ENCODE peak calls at places on chromosomes 2 and 18, in five cellular contexts. P is HCT116, D is SK-N-SH, G is HepG2, F is K562. I is an unnamed sample. For H3K36me3, the result is how much of the 10 kb centered on the place peaks cover.

GRCh38 chr2:159946326-159946992 is 116.0 kb downstream of the PLA2R1 start:
- DNase-seq in P (no peak), D (no peak), G (no peak), F (no peak), I (peak)

GRCh38 chr2:143426296-143426695 is 297.1 kb downstream of the ARHGAP15 start:
- DNase-seq in P (no peak), D (no peak), G (no peak), F (no peak), I (no peak)

GRCh38 chr18:37516361-37516853 is 49.2 kb downstream of the CELF4 start:
- DNase-seq in P (no peak), D (peak), G (no peak), F (no peak), I (no peak)

GRCh38 chr18:24942144-24942543 is 409.8 kb downstream of the ZNF521 start:
- DNase-seq in P (no peak), D (no peak), G (no peak), F (no peak), I (no peak)

GRCh38 chr18:63119647-63120046 is 199.9 kb downstream of the BCL2 start:
- DNase-seq in P (peak), D (peak), G (peak), F (no peak), I (peak)

GRCh38 chr18:44682871-44683221 is 2.2 kb downstream of the SETBP1 start:
- DNase-seq in P (no peak), D (no peak), G (no peak), F (no peak), I (no peak)

GRCh38 chr2:166614027-166614426 is 120.0 kb upstream of the SCN7A start:
- DNase-seq in P (no peak), D (no peak), G (no peak), F (no peak), I (no peak)

GRCh38 chr2:43905871-43906270 is 67.1 kb downstream of the ABCG8 start:
- DNase-seq in P (no peak), D (no peak), G (no peak), F (no peak), I (no peak)

GRCh38 chr2:234705108-234705507 is 208.2 kb upstream of the ARL4C start:
- DNase-seq in P (peak), D (no peak), G (no peak), F (no peak), I (no peak)

GRCh38 chr18:76354348-76354747 is 140.7 kb downstream of the ZNF516 start:
- DNase-seq in P (no peak), D (no peak), G (no peak), F (no peak), I (peak)

GRCh38 chr2:174350018-174350417 is 15.3 kb downstream of the SP9 start:
- DNase-seq in P (no peak), D (no peak), G (no peak), F (no peak), I (no peak)

GRCh38 chr2:72908741-72909140 is 8.6 kb upstream of the EMX1 start:
- DNase-seq in P (no peak), D (no peak), G (no peak), F (no peak), I (no peak)

GRCh38 chr2:88159481-88159880 is 10.7 kb upstream of the THNSL2 start:
- DNase-seq in P (no peak), D (no peak), G (no peak), F (no peak), I (no peak)

GRCh38 chr2:237319086-237319820 is 94.7 kb downstream of the COL6A3 start:
- DNase-seq in P (no peak), D (no peak), G (no peak), F (no peak), I (no peak)

GRCh38 chr2:19786408-19787058 is 115.2 kb downstream of the TTC32 start:
- DNase-seq in P (no peak), D (no peak), G (peak), F (peak), I (no peak)

GRCh38 chr2:19819097-19820065 is 82.4 kb downstream of the TTC32 start:
- DNase-seq in P (peak), D (no peak), G (no peak), F (no peak), I (no peak)

GRCh38 chr18:27413495-27414401 is 228.6 kb upstream of the CHST9 start:
- DNase-seq in P (no peak), D (no peak), G (no peak), F (no peak), I (no peak)

GRCh38 chr2:236557894-236558532 is 11.6 kb upstream of the ACKR3 start:
- DNase-seq in P (no peak), D (no peak), G (no peak), F (no peak), I (no peak)

GRCh38 chr18:24534271-24534670 is 73.8 kb downstream of the HRH4 start:
- DNase-seq in P (no peak), D (no peak), G (no peak), F (no peak), I (no peak)

GRCh38 chr18:79620586-79621165 is 58.9 kb upstream of the CTDP1 start:
- DNase-seq in P (no peak), D (no peak), G (no peak), F (no peak), I (no peak)

GRCh38 chr2:121809607-121810006 is 54.2 kb downstream of the TSN start:
- DNase-seq in P (no peak), D (no peak), G (peak), F (no peak), I (no peak)

GRCh38 chr2:88451647-88452150 is 794 bp downstream of the FOXI3 start:
- DNase-seq in P (no peak), D (no peak), G (no peak), F (no peak), I (no peak)

GRCh38 chr2:160062283-160063005 is at the start of gene PLA2R1:
- DNase-seq in P (no peak), D (no peak), G (no peak), F (no peak), I (peak)

GRCh38 chr2:168751104-168751768 is 51.2 kb upstream of the NOSTRIN start:
- DNase-seq in P (no peak), D (no peak), G (no peak), F (no peak), I (peak)

GRCh38 chr2:102057502-102058292 is 65.9 kb downstream of the IL1R2 start:
- DNase-seq in P (no peak), D (no peak), G (peak), F (no peak), I (no peak)

GRCh38 chr18:46296656-46297055 is 192.5 kb downstream of the HAUS1 start:
- DNase-seq in P (no peak), D (no peak), G (no peak), F (no peak), I (no peak)
- TF ChIP-seq POLR2AphosphoS5 in P (no peak), D (no peak), G (no peak), F (no peak), I (no peak)

GRCh38 chr2:673615-674318 is 3.4 kb downstream of the TMEM18 start:
- DNase-seq in P (no peak), D (no peak), G (no peak), F (no peak), I (peak)
- TF ChIP-seq MAX in P (no peak), D (peak), G (no peak), F (no peak), I (no peak)

DNA sequence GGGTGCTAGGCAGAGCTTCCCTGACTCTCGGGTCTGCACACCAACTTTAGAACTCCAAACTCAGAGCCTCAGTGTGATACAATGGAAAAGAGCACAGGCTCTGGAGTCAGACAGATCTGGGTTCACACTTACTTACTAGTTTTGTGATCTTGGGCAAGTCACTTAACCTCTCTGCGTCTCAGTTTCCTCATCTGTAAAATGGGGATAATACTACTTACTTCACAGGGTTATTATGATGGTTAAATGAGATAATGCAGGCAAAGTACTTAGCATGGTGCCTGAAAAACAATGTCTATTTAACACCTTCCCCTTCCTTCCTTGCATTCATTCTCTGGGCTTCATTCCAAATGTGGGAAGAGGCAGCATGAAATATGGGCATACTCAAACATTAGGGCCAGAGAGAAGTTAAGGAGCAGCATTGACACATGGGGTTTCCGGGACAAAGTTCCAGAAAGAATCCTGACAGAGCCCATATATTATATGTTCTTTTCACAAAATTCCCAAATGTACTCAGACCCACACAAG is 13.3 kb downstream of the DNAJC27 start:
- DNase-seq in P (no peak), D (no peak), G (no peak), F (no peak), I (peak)
- H3K36me3 ChIP-seq in P (under half), D (half or more), G (half or more), F (half or more), I (under half)

GRCh38 chr2:47014564-47015051 is 99.0 kb upstream of the MCFD2 start:
- DNase-seq in P (no peak), D (no peak), G (no peak), F (no peak), I (no peak)

GRCh38 chr2:47011696-47012095 is 96.1 kb upstream of the MCFD2 start:
- DNase-seq in P (no peak), D (no peak), G (no peak), F (no peak), I (no peak)

GRCh38 chr2:47012189-47012588 is 96.6 kb upstream of the MCFD2 start:
- DNase-seq in P (no peak), D (no peak), G (no peak), F (no peak), I (no peak)

GRCh38 chr2:47012866-47013265 is 97.3 kb upstream of the MCFD2 start:
- DNase-seq in P (no peak), D (no peak), G (no peak), F (no peak), I (no peak)

DNA sequence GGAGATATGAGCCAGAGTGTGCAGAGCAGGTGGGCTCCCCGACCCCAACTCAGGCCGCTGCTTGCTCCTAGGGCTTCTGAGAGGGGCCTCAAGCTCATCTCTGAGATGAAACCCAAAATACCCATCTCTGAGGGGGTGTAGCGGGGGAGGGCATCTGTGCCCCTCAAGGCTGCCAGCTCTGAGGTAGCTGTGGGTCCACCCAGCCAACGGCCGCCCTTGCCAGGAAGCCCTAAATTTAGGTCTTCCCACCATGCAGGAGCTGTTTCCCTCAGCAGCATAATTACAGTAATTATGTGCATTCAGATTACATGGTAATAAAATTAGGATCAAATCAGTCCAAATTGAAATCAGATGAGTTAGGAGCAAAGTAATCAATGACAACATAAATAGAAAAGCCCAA is 97.8 kb upstream of the MCFD2 start:
- DNase-seq in P (no peak), D (no peak), G (no peak), F (no peak), I (no peak)
- TF ChIP-seq POLR2AphosphoS5 in P (no peak), D (no peak), G (no peak), F (no peak), I (no peak)

GRCh38 chr2:223270538-223270937 is 218.5 kb downstream of the KCNE4 start:
- DNase-seq in P (no peak), D (no peak), G (no peak), F (no peak), I (no peak)

GRCh38 chr2:223264541-223265171 is 212.7 kb downstream of the KCNE4 start:
- DNase-seq in P (no peak), D (no peak), G (no peak), F (no peak), I (no peak)

GRCh38 chr2:223273995-223274394 is 222.0 kb downstream of the KCNE4 start:
- DNase-seq in P (no peak), D (no peak), G (no peak), F (no peak), I (no peak)

GRCh38 chr2:223267160-223267951 is 215.4 kb downstream of the KCNE4 start:
- DNase-seq in P (no peak), D (no peak), G (no peak), F (no peak), I (no peak)

DNA sequence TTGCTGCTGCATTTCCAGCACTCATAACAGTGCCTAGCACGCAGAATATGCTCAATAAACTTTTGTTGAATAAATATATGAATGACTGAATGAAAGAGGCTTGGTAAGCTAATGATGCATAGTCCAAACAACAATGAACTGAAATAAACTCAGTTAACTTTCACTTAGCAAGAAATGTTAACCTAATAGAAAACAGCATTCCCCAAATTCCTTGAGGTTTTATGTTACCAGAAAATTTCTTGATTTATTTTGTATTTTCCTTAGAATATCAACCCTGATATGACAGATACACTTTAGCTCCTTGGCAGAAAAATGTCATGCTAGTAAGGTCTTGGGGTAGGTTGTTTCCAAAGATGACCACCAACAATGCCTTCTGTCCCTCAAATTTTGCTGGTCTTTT is 217.4 kb downstream of the KCNE4 start:
- DNase-seq in P (no peak), D (no peak), G (no peak), F (no peak), I (no peak)
- TF ChIP-seq MAX in P (no peak), D (no peak), G (no peak), F (no peak), I (no peak)

GRCh38 chr2:231093956-231094355 is 30.9 kb downstream of the HTR2B start:
- DNase-seq in P (no peak), D (no peak), G (no peak), F (no peak), I (no peak)

GRCh38 chr2:231088779-231089178 is 32.1 kb downstream of the PSMD1 start:
- DNase-seq in P (no peak), D (no peak), G (no peak), F (no peak), I (no peak)
- H3K36me3 ChIP-seq in P (under half), D (half or more), G (half or more), F (half or more), I (under half)

GRCh38 chr2:71126957-71127356 is 3.1 kb downstream of the MCEE start:
- DNase-seq in P (no peak), D (no peak), G (no peak), F (no peak), I (no peak)

GRCh38 chr2:71129114-71129890 is 727 bp downstream of the MCEE start:
- DNase-seq in P (no peak), D (no peak), G (no peak), F (no peak), I (peak)

GRCh38 chr2:71130325-71131260 is at the start of gene MPHOSPH10:
- DNase-seq in P (peak), D (peak), G (peak), F (peak), I (peak)

GRCh38 chr2:71133603-71134002 is 3.2 kb downstream of the MPHOSPH10 start:
- DNase-seq in P (no peak), D (no peak), G (no peak), F (no peak), I (no peak)

GRCh38 chr2:71129891-71130324 is at the start of gene MCEE:
- DNase-seq in P (peak), D (peak), G (peak), F (peak), I (peak)
- TF ChIP-seq POLR2AphosphoS5 in P (no peak), D (no peak), G (peak), F (peak), I (no peak)

DNA sequence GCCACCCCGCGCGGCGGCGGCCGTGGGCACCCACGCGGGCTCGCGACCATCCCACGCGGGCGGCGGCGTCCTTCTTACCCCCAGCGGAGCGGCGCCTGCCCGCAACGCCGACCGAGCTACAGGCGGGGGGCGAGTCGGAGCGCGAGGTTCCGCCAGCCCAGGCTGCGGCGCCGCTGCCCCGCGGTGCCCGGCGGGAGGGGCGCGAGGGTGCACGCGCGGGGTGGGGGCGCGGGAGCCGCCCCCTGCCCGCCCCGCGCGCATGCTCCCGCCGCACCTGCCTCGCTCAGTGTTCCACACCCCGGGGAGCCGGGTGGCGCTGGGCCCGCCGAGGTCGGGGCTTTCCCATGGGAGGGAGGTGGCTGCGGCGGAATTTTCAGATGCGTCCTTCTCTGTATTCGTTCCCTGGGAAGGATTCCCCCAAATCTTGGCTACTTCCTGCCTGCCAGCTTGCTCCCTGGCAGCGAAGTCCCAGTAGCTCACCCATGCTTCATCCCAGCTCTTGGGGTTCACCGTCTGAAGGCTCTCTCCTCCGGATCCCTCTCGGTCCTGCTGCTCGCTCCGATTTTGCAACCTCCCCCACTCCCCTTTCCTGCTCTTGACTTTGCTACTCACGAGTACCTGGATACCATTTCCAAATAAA is at the start of gene L3MBTL4:
- DNase-seq in P (no peak), D (peak), G (no peak), F (no peak), I (no peak)
- TF ChIP-seq MAX in P (no peak), D (no peak), G (peak), F (no peak), I (no peak)

DNA sequence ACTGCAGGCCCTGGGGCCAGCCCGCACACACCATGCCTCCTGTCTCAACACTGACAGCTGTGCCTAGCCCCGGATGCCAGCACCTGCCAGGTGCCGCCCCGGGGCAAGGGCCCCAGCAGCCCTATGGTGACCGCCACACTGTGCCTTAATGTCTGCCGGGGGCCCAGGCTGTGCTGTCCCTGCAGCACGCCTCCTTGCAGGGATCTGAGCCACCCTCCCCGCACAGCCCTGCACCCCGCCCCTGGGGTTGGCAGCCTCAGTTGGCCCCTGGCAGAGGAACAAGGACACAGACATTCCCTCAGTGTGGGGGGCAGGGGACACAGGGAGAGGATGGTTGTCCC is 8.5 kb upstream of the CAPN10 start:
- DNase-seq in P (no peak), D (no peak), G (no peak), F (no peak), I (no peak)
- H3K36me3 ChIP-seq in P (under half), D (under half), G (under half), F (under half), I (under half)